ENCODE peak calls at places on chromosome 10, in five cellular contexts. One of them, this sample, is unnamed.

GRCh38 chr10:74433993-74434392 is 283.0 kb downstream of the ADK start:
- DNase-seq in Jurkat, Clone E6-1: no peak
- DNase-seq in psoas muscle: no peak
- DNase-seq in stromal cell of bone marrow: no peak
- DNase-seq in NCI-H2029: no peak
- DNase-seq in this sample: no peak

GRCh38 chr10:100567826-100568225 is 32.1 kb downstream of the HIF1AN start:
- DNase-seq in psoas muscle: no peak
- DNase-seq in stromal cell of bone marrow: no peak
- DNase-seq in Jurkat, Clone E6-1: no peak
- DNase-seq in NCI-H2029: no peak
- DNase-seq in this sample: no peak

GRCh38 chr10:95188593-95188992 is 5.4 kb upstream of the ACSM6 start:
- DNase-seq in Jurkat, Clone E6-1: no peak
- DNase-seq in psoas muscle: no peak
- DNase-seq in NCI-H2029: no peak
- DNase-seq in stromal cell of bone marrow: no peak
- DNase-seq in this sample: no peak

GRCh38 chr10:58981846-58982245 is 194.6 kb upstream of the PHYHIPL start:
- DNase-seq in NCI-H2029: no peak
- DNase-seq in stromal cell of bone marrow: no peak
- DNase-seq in psoas muscle: no peak
- DNase-seq in Jurkat, Clone E6-1: no peak
- DNase-seq in this sample: no peak

GRCh38 chr10:120978589-120979252 is 127.6 kb downstream of the WDR11 start:
- DNase-seq in psoas muscle: no peak
- DNase-seq in Jurkat, Clone E6-1: no peak
- DNase-seq in stromal cell of bone marrow: no peak
- DNase-seq in NCI-H2029: no peak
- DNase-seq in this sample: no peak

GRCh38 chr10:44045020-44045419 is 339.9 kb downstream of the CXCL12 start:
- DNase-seq in Jurkat, Clone E6-1: no peak
- DNase-seq in psoas muscle: no peak
- DNase-seq in NCI-H2029: no peak
- DNase-seq in stromal cell of bone marrow: no peak
- DNase-seq in this sample: no peak

GRCh38 chr10:46033602-46034011 is 3.2 kb upstream of the NCOA4 start:
- DNase-seq in stromal cell of bone marrow: peak; percentile 83
- DNase-seq in psoas muscle: no peak
- DNase-seq in NCI-H2029: no peak
- DNase-seq in Jurkat, Clone E6-1: no peak
- DNase-seq in this sample: no peak

GRCh38 chr10:78199759-78200158 is 166.1 kb downstream of the RPS24 start:
- DNase-seq in psoas muscle: no peak
- DNase-seq in Jurkat, Clone E6-1: no peak
- DNase-seq in stromal cell of bone marrow: no peak
- DNase-seq in NCI-H2029: peak; percentile 46
- DNase-seq in this sample: no peak

GRCh38 chr10:69239816-69240434 is 19.8 kb downstream of the HKDC1 start:
- DNase-seq in stromal cell of bone marrow: no peak
- DNase-seq in psoas muscle: no peak
- DNase-seq in Jurkat, Clone E6-1: no peak
- DNase-seq in NCI-H2029: no peak
- DNase-seq in this sample: no peak

GRCh38 chr10:34761443-34761842 is 53.7 kb downstream of the PARD3 start:
- DNase-seq in psoas muscle: no peak
- DNase-seq in NCI-H2029: no peak
- DNase-seq in Jurkat, Clone E6-1: no peak
- DNase-seq in stromal cell of bone marrow: no peak
- DNase-seq in this sample: no peak

GRCh38 chr10:98391578-98391991 is 23.4 kb downstream of the PYROXD2 start:
- DNase-seq in stromal cell of bone marrow: no peak
- DNase-seq in psoas muscle: peak; percentile 77
- DNase-seq in NCI-H2029: no peak
- DNase-seq in Jurkat, Clone E6-1: peak; percentile 39
- DNase-seq in this sample: no peak